ENCODE peak calls at places on chromosomes 7 and 10, in five cellular contexts. One of them, this sample, is unnamed.
A peak's percentile ranks its signal among the peaks of the same experiment; 100 is the strongest.

GRCh38 chr7:73521636-73522080 is 435 bp downstream of the BAZ1B start:
- DNase-seq in astrocyte of the spinal cord: peak; percentile 40
- DNase-seq in stimulated activated CD8-positive, alpha-beta memory T cell treated with anti-CD3 and anti-CD28 coated beads, Interleukin-15, amount 100 ng/mL, for 1 hour: peak; percentile 31
- DNase-seq in mesendoderm: peak; percentile 71
- DNase-seq in A549: no peak
- DNase-seq in this sample: no peak

GRCh38 chr10:71461917-71462641 is 65.4 kb downstream of the CDH23 start:
- DNase-seq in A549: no peak
- DNase-seq in stimulated activated CD8-positive, alpha-beta memory T cell treated with anti-CD3 and anti-CD28 coated beads, Interleukin-15, amount 100 ng/mL, for 1 hour: no peak
- DNase-seq in mesendoderm: no peak
- DNase-seq in astrocyte of the spinal cord: no peak
- DNase-seq in this sample: no peak

GRCh38 chr10:51005551-51005950 is 68.7 kb upstream of the PRKG1 start:
- DNase-seq in stimulated activated CD8-positive, alpha-beta memory T cell treated with anti-CD3 and anti-CD28 coated beads, Interleukin-15, amount 100 ng/mL, for 1 hour: no peak
- DNase-seq in A549: no peak
- DNase-seq in mesendoderm: no peak
- DNase-seq in astrocyte of the spinal cord: no peak
- DNase-seq in this sample: no peak

GRCh38 chr10:43594944-43595589 is 11.2 kb upstream of the ZNF485 start:
- DNase-seq in mesendoderm: no peak
- DNase-seq in stimulated activated CD8-positive, alpha-beta memory T cell treated with anti-CD3 and anti-CD28 coated beads, Interleukin-15, amount 100 ng/mL, for 1 hour: no peak
- DNase-seq in A549: no peak
- DNase-seq in astrocyte of the spinal cord: peak; percentile 24
- DNase-seq in this sample: peak; percentile 40

GRCh38 chr10:82164333-82164732 is 289.3 kb downstream of the NRG3 start:
- DNase-seq in mesendoderm: no peak
- DNase-seq in A549: no peak
- DNase-seq in astrocyte of the spinal cord: no peak
- DNase-seq in stimulated activated CD8-positive, alpha-beta memory T cell treated with anti-CD3 and anti-CD28 coated beads, Interleukin-15, amount 100 ng/mL, for 1 hour: no peak
- DNase-seq in this sample: no peak

GRCh38 chr10:32650246-32650655 is 204.3 kb downstream of the CCDC7 start:
- DNase-seq in A549: no peak
- DNase-seq in stimulated activated CD8-positive, alpha-beta memory T cell treated with anti-CD3 and anti-CD28 coated beads, Interleukin-15, amount 100 ng/mL, for 1 hour: no peak
- DNase-seq in mesendoderm: peak; percentile 4
- DNase-seq in astrocyte of the spinal cord: no peak
- DNase-seq in this sample: no peak

GRCh38 chr7:70347463-70347855 is 749.2 kb downstream of the AUTS2 start:
- DNase-seq in mesendoderm: no peak
- DNase-seq in A549: no peak
- DNase-seq in astrocyte of the spinal cord: no peak
- DNase-seq in stimulated activated CD8-positive, alpha-beta memory T cell treated with anti-CD3 and anti-CD28 coated beads, Interleukin-15, amount 100 ng/mL, for 1 hour: no peak
- DNase-seq in this sample: no peak

GRCh38 chr10:119542357-119542989 is at the start of gene RGS10:
- DNase-seq in A549: peak; percentile 76
- DNase-seq in astrocyte of the spinal cord: peak; percentile 70
- DNase-seq in mesendoderm: peak; percentile 63
- DNase-seq in stimulated activated CD8-positive, alpha-beta memory T cell treated with anti-CD3 and anti-CD28 coated beads, Interleukin-15, amount 100 ng/mL, for 1 hour: peak; percentile 62
- DNase-seq in this sample: peak; percentile 35

GRCh38 chr7:45188736-45189135 is 31.1 kb downstream of the RAMP3 start:
- DNase-seq in A549: no peak
- DNase-seq in stimulated activated CD8-positive, alpha-beta memory T cell treated with anti-CD3 and anti-CD28 coated beads, Interleukin-15, amount 100 ng/mL, for 1 hour: no peak
- DNase-seq in mesendoderm: no peak
- DNase-seq in astrocyte of the spinal cord: no peak
- DNase-seq in this sample: no peak

GRCh38 chr10:104297697-104298660 is 29.0 kb downstream of the GSTO2 start:
- DNase-seq in stimulated activated CD8-positive, alpha-beta memory T cell treated with anti-CD3 and anti-CD28 coated beads, Interleukin-15, amount 100 ng/mL, for 1 hour: no peak
- DNase-seq in mesendoderm: peak; percentile 92
- DNase-seq in A549: no peak
- DNase-seq in astrocyte of the spinal cord: peak; percentile 91
- DNase-seq in this sample: no peak

GRCh38 chr10:74282151-74282852 is 131.3 kb downstream of the ADK start:
- DNase-seq in A549: no peak
- DNase-seq in stimulated activated CD8-positive, alpha-beta memory T cell treated with anti-CD3 and anti-CD28 coated beads, Interleukin-15, amount 100 ng/mL, for 1 hour: no peak
- DNase-seq in mesendoderm: no peak
- DNase-seq in astrocyte of the spinal cord: peak; percentile 54
- DNase-seq in this sample: no peak

GRCh38 chr10:29804025-29804852 is 169.5 kb upstream of the SVIL start:
- DNase-seq in A549: peak; percentile 85
- DNase-seq in astrocyte of the spinal cord: peak; percentile 97
- DNase-seq in stimulated activated CD8-positive, alpha-beta memory T cell treated with anti-CD3 and anti-CD28 coated beads, Interleukin-15, amount 100 ng/mL, for 1 hour: no peak
- DNase-seq in mesendoderm: no peak
- DNase-seq in this sample: peak; percentile 99

GRCh38 chr10:76973515-76974289 is 663.9 kb downstream of the KCNMA1 start:
- DNase-seq in stimulated activated CD8-positive, alpha-beta memory T cell treated with anti-CD3 and anti-CD28 coated beads, Interleukin-15, amount 100 ng/mL, for 1 hour: no peak
- DNase-seq in astrocyte of the spinal cord: peak; percentile 22
- DNase-seq in A549: no peak
- DNase-seq in mesendoderm: no peak
- DNase-seq in this sample: no peak

GRCh38 chr7:151742713-151743480 is 134.0 kb downstream of the PRKAG2 start:
- DNase-seq in A549: no peak
- DNase-seq in stimulated activated CD8-positive, alpha-beta memory T cell treated with anti-CD3 and anti-CD28 coated beads, Interleukin-15, amount 100 ng/mL, for 1 hour: no peak
- DNase-seq in mesendoderm: peak; percentile 89
- DNase-seq in astrocyte of the spinal cord: no peak
- DNase-seq in this sample: peak; percentile 31

GRCh38 chr10:132997517-132998265 is 55.3 kb upstream of the CFAP46 start:
- DNase-seq in stimulated activated CD8-positive, alpha-beta memory T cell treated with anti-CD3 and anti-CD28 coated beads, Interleukin-15, amount 100 ng/mL, for 1 hour: no peak
- DNase-seq in A549: no peak
- DNase-seq in astrocyte of the spinal cord: no peak
- DNase-seq in mesendoderm: no peak
- DNase-seq in this sample: no peak

GRCh38 chr10:55631071-55631654 is 729.9 kb downstream of the ZWINT start:
- DNase-seq in mesendoderm: peak; percentile 90
- DNase-seq in astrocyte of the spinal cord: peak; percentile 57
- DNase-seq in A549: peak; percentile 70
- DNase-seq in stimulated activated CD8-positive, alpha-beta memory T cell treated with anti-CD3 and anti-CD28 coated beads, Interleukin-15, amount 100 ng/mL, for 1 hour: no peak
- DNase-seq in this sample: peak; percentile 32

GRCh38 chr10:2610946-2611345 is 456.4 kb upstream of the PFKP start:
- DNase-seq in astrocyte of the spinal cord: no peak
- DNase-seq in mesendoderm: peak; percentile 65
- DNase-seq in stimulated activated CD8-positive, alpha-beta memory T cell treated with anti-CD3 and anti-CD28 coated beads, Interleukin-15, amount 100 ng/mL, for 1 hour: no peak
- DNase-seq in A549: no peak
- DNase-seq in this sample: no peak

This sample was measured in endothelial cell of umbilical vein.